ENCODE peak calls at places on chromosomes 12 and 14, in ten cellular contexts. I is osteocyte; B is progenitor cell of endocrine pancreas; F is HTR-8/SVneo; M is transverse colon; Q is activated T-helper 1 cell treated with anti-CD3 and anti-CD28 coated beads, Interleukin-12 subunit alpha, Interleukin-12 subunit beta, Interleukin-2, Interleukin-4 antibody, amounts not matched to agents 30 ng/mL and 10 ng/mL and 1 ng/mL, durations not matched to agents 14 hours and 24 hours and 36 hours; S is iris pigment epithelial cell; V is glutamatergic neuron; X is pons; P is nucleus accumbens. K is an unnamed sample.

GRCh38 chr12:47312147-47312546 is 232.4 kb upstream of the AMIGO2 start:
- DNase-seq in X (no peak), Q (no peak), I (no peak), F (no peak), P (no peak), S (no peak), B (no peak), M (no peak), V (no peak), K (no peak)

GRCh38 chr14:64507376-64508156 is 3.0 kb downstream of the ZBTB1 start:
- DNase-seq in B (no peak), S (peak; percentile 67), F (peak; percentile 57), V (no peak), M (no peak), Q (no peak), X (no peak), P (no peak), I (no peak), K (no peak)

GRCh38 chr12:31682136-31682962 is 22.9 kb downstream of the ETFBKMT start:
- DNase-seq in S (peak; percentile 88), Q (peak; percentile 62), P (no peak), V (peak; percentile 52), F (peak; percentile 76), I (no peak), M (peak; percentile 70), X (peak; percentile 62), B (peak; percentile 47), K (peak; percentile 8)

GRCh38 chr14:22547948-22548750 is 40.9 kb downstream of the DAD1 start:
- DNase-seq in B (no peak), M (no peak), I (no peak), S (no peak), Q (no peak), F (no peak), V (no peak), P (no peak), X (no peak), K (no peak)

GRCh38 chr14:64715146-64715627 is 11.0 kb downstream of the PLEKHG3 start:
- DNase-seq in Q (no peak), I (no peak), V (no peak), F (no peak), P (no peak), M (no peak), S (no peak), X (no peak), B (no peak), K (no peak)

GRCh38 chr14:54902521-54903420 is at the start of gene GCH1:
- DNase-seq in P (peak; percentile 36), V (peak; percentile 86), X (peak; percentile 35), M (peak; percentile 89), B (peak; percentile 89), I (peak; percentile 86), Q (peak; percentile 81), S (peak; percentile 55), F (peak; percentile 91), K (no peak)

GRCh38 chr14:64095620-64096019 is 198.6 kb downstream of the ESR2 start:
- DNase-seq in M (no peak), P (no peak), S (peak; percentile 83), F (no peak), Q (no peak), B (no peak), V (no peak), I (no peak), X (no peak), K (no peak)

GRCh38 chr12:481422-481821 is 21.7 kb downstream of the B4GALNT3 start:
- DNase-seq in B (no peak), V (peak; percentile 27), I (no peak), P (no peak), S (no peak), F (no peak), M (no peak), X (no peak), Q (no peak), K (no peak)

GRCh38 chr12:48936379-48936979 is 11.2 kb upstream of the FKBP11 start:
- DNase-seq in S (peak; percentile 65), Q (peak; percentile 63), F (peak; percentile 76), V (peak; percentile 90), M (peak; percentile 80), P (peak; percentile 62), I (peak; percentile 92), X (peak; percentile 52), B (peak; percentile 79), K (peak; percentile 26)

GRCh38 chr12:30154996-30155730 is 371.4 kb upstream of the TMTC1 start:
- DNase-seq in X (no peak), Q (no peak), S (peak; percentile 42), M (no peak), F (no peak), P (no peak), B (no peak), I (no peak), V (no peak), K (no peak)

GRCh38 chr12:2396448-2396871 is 343.7 kb downstream of the CACNA1C start:
- DNase-seq in X (no peak), S (no peak), B (no peak), P (peak; percentile 5), V (no peak), M (peak; percentile 30), F (peak; percentile 28), Q (no peak), I (no peak), K (no peak)

K was measured in amniotic stem cell.